ENCODE peak calls at places on chromosomes 1 and 21, in four cellular contexts. One of them, this sample, is unnamed.

GRCh38 chr21:46532080-46532479 is 72.8 kb downstream of the S100B start:
- DNase-seq in IMR-90: no peak
- DNase-seq in H9: no peak
- DNase-seq in H1: no peak
- DNase-seq in this sample: no peak

GRCh38 chr1:63958556-63958955 is 184.7 kb downstream of the ROR1 start:
- DNase-seq in H9: no peak
- DNase-seq in H1: no peak
- DNase-seq in IMR-90: no peak
- DNase-seq in this sample: no peak

GRCh38 chr1:85049735-85050166 is 1.5 kb upstream of the MCOLN3 start:
- DNase-seq in H9: peak
- DNase-seq in H1: no peak
- DNase-seq in IMR-90: no peak
- DNase-seq in this sample: peak

GRCh38 chr1:30848130-30848529 is 60.4 kb downstream of the SDC3 start:
- DNase-seq in H1: no peak
- DNase-seq in H9: no peak
- DNase-seq in IMR-90: no peak
- DNase-seq in this sample: no peak

GRCh38 chr1:225691861-225692516 is 39.1 kb upstream of the ENAH start:
- DNase-seq in H1: no peak
- DNase-seq in H9: no peak
- DNase-seq in IMR-90: peak
- DNase-seq in this sample: peak

GRCh38 chr1:11281518-11282331 is 8.7 kb downstream of the UBIAD1 start:
- DNase-seq in IMR-90: peak
- DNase-seq in H9: no peak
- DNase-seq in H1: no peak
- DNase-seq in this sample: no peak

GRCh38 chr21:35149698-35150097 is 100.6 kb upstream of the RUNX1 start:
- DNase-seq in H9: no peak
- DNase-seq in H1: no peak
- DNase-seq in IMR-90: peak
- DNase-seq in this sample: no peak

GRCh38 chr1:105483436-105483835 is 1573.0 kb upstream of the PRMT6 start:
- DNase-seq in IMR-90: no peak
- DNase-seq in H1: no peak
- DNase-seq in H9: no peak
- DNase-seq in this sample: no peak

GRCh38 chr1:217393901-217394300 is 237.0 kb downstream of the GPATCH2 start:
- DNase-seq in H1: no peak
- DNase-seq in IMR-90: no peak
- DNase-seq in H9: no peak
- DNase-seq in this sample: peak

GRCh38 chr21:43950481-43950880 is 61.6 kb upstream of the TRAPPC10 start:
- DNase-seq in H1: no peak
- DNase-seq in IMR-90: no peak
- DNase-seq in H9: no peak
- DNase-seq in this sample: no peak

GRCh38 chr1:1000357-1001056 is 610 bp upstream of the HES4 start:
- DNase-seq in H1: no peak
- DNase-seq in H9: peak
- DNase-seq in IMR-90: peak
- DNase-seq in this sample: peak

GRCh38 chr1:165840419-165840818 is 13.0 kb downstream of the UCK2 start:
- DNase-seq in H9: no peak
- DNase-seq in IMR-90: no peak
- DNase-seq in H1: no peak
- DNase-seq in this sample: no peak

GRCh38 chr1:78279051-78279450 is 211.7 kb upstream of the PTGFR start:
- DNase-seq in IMR-90: peak
- DNase-seq in H1: no peak
- DNase-seq in H9: no peak
- DNase-seq in this sample: no peak

GRCh38 chr1:114081145-114082046 is 72.3 kb downstream of the SYT6 start:
- DNase-seq in IMR-90: no peak
- DNase-seq in H9: no peak
- DNase-seq in H1: no peak
- DNase-seq in this sample: no peak

GRCh38 chr21:26883768-26884167 is 38.6 kb upstream of the ADAMTS1 start:
- DNase-seq in H9: no peak
- DNase-seq in H1: no peak
- DNase-seq in IMR-90: peak
- DNase-seq in this sample: no peak

GRCh38 chr1:54153548-54154439 is 994 bp upstream of the CDCP2 start:
- DNase-seq in IMR-90: peak
- DNase-seq in H1: no peak
- DNase-seq in H9: peak
- DNase-seq in this sample: peak

GRCh38 chr1:64405833-64406232 is 64.1 kb upstream of the CACHD1 start:
- DNase-seq in IMR-90: no peak
- DNase-seq in H9: no peak
- DNase-seq in H1: no peak
- DNase-seq in this sample: no peak

GRCh38 chr1:24236170-24237045 is 49.3 kb upstream of the IFNLR1 start:
- DNase-seq in H1: no peak
- DNase-seq in H9: peak
- DNase-seq in IMR-90: peak
- DNase-seq in this sample: peak

GRCh38 chr21:37862536-37862935 is 53.7 kb downstream of the KCNJ6 start:
- DNase-seq in IMR-90: peak
- DNase-seq in H1: no peak
- DNase-seq in H9: peak
- DNase-seq in this sample: peak

GRCh38 chr1:217734973-217735372 is 103.8 kb downstream of the SPATA17 start:
- DNase-seq in H9: no peak
- DNase-seq in IMR-90: no peak
- DNase-seq in H1: no peak
- DNase-seq in this sample: no peak

GRCh38 chr1:45953934-45954333 is 150.5 kb downstream of the MAST2 start:
- DNase-seq in IMR-90: peak
- DNase-seq in H1: no peak
- DNase-seq in H9: peak
- DNase-seq in this sample: peak

GRCh38 chr1:40939320-40940059 is 40.0 kb upstream of the CTPS1 start:
- DNase-seq in H9: no peak
- DNase-seq in IMR-90: peak
- DNase-seq in H1: no peak
- DNase-seq in this sample: no peak

DNA sequence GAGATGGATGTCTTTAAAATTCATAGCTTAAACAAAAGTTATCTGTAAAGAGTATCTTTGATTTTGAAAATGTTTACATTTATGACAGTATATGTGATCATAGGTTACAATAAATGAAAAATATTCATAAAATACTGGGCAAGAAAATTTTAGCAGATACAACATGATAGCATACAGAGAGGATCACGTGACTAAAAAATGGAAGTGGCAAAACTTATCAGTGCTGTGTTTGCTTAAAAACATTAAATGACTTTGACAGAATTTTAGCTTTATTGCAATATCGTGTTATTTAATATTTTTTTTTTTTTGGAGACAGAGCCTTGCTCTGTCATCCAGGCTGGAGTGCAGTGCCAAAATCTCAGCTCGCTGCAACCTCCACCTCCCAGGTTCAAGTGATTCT is 2294.1 kb downstream of the NCAM2 start:
- DNase-seq in H1: no peak
- DNase-seq in H9: no peak
- DNase-seq in IMR-90: no peak
- DNase-seq in this sample: no peak
- H4K5ac ChIP-seq in H1: no peak
- H4K5ac ChIP-seq in H9: no peak
- H4K5ac ChIP-seq in IMR-90: no peak
- H4K5ac ChIP-seq in this sample: no peak

DNA sequence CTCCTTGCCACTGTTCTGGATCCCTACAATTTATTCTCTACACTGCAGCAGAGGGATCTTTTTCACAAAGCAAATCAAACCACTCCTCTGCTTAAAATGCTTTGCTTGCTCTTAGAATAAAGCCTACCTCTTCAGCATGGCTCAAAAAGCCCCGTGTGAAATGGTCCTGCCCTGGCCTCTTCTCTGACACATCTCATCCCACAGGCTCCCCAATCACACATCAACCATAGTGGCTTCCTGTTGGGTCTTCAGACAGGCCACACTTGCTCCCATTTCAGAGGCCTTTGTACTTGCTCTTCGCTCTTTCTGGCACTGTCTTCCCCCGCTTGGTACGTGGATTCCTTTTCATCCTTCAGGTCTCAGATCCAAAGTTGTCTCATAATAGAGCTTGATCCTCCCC is 44.3 kb upstream of the PLXNA2 start:
- DNase-seq in H9: no peak
- DNase-seq in IMR-90: no peak
- DNase-seq in H1: no peak
- DNase-seq in this sample: no peak
- H4K5ac ChIP-seq in H9: no peak
- H4K5ac ChIP-seq in IMR-90: no peak
- H4K5ac ChIP-seq in H1: no peak
- H4K5ac ChIP-seq in this sample: no peak

GRCh38 chr1:9577423-9577822 is 11.3 kb upstream of the TMEM201 start:
- DNase-seq in IMR-90: no peak
- DNase-seq in H9: no peak
- DNase-seq in H1: no peak
- DNase-seq in this sample: no peak
- H4K5ac ChIP-seq in IMR-90: no peak
- H4K5ac ChIP-seq in H9: no peak
- H4K5ac ChIP-seq in H1: no peak
- H4K5ac ChIP-seq in this sample: no peak

DNA sequence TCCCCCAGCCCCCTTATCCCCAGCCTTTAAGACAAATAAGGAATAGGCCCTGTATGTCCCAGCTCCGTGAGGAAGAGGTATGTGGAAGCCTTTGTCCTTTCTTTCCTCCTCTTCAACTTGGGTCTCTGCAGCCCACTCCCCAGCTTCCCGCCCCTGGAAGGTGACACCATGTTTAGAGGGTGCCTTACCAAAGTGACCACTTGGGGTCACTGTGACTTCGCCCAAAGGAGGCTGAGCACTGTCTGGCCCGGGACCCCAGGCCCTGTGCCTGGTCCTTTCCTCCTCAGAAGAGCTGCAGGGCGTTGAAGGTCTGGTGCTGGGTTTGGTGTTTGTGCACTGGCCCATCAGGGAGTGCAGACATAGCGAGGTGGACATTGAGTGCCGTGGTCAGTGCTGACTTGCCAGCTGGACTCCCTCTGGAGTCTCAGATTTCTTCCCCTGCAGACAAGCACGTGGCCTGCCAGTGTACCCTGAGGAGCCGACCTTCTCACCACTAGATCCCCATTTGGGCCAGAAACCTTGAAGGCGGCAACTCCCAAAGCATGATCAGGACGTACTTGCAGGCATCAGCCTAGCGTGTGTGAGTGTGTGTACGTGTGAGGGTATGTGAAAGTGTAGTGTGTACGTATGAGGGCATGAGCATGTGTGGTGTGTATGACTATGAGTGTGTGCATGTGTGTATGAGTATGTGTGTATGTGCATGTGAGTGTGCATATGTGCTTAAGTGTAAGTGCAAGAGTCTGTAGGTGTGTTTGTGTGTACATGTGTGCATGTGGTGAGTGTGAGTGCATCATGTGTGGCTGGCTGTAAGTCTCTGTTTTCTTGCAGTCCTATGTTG is 181.4 kb upstream of the KIAA0040 start:
- DNase-seq in H1: peak
- DNase-seq in H9: peak
- DNase-seq in IMR-90: no peak
- DNase-seq in this sample: peak
- H4K5ac ChIP-seq in H1: no peak
- H4K5ac ChIP-seq in H9: no peak
- H4K5ac ChIP-seq in IMR-90: no peak
- H4K5ac ChIP-seq in this sample: no peak

DNA sequence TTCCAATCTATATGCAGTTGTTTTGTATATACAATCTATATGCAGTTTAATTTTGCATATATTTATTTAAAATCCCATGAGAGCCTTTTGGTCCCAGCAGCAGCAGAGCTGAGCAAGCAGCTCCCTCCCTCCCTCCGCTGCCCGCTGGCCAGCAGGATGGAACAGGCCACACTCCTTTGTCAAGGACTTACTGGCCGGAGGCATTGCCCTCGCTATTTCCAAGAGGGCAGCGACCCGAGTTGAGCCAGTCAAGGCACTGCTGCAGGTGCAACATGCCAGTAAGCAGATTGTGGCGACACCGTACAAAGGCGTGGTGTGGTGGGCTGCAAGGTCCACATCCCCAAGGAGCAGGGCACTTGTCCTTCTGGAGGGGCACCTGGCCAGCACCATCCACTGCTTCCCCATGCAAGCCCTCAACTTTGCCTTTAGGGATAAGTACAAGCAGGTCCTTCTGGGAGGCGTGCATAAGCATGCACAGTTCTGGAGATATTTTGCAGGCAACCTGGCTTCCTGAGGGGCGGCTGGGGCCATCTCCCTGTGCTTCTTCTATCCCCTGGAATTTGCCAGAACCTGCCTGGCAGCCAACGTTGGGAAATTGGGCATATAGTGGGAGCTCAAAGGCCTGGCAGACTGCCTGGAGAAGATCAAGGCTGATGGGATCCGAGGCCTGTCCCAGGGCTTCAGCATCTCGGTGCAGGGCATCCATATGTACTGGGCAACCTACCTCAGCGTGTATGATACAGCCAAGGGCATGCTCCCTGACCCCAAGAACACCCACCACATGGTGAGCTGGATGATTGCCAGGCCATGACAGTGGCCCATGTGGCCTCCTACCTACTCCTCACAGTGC is 92.2 kb downstream of the OSBPL9 start:
- DNase-seq in H9: no peak
- DNase-seq in IMR-90: no peak
- DNase-seq in H1: no peak
- DNase-seq in this sample: no peak
- H4K5ac ChIP-seq in H9: no peak
- H4K5ac ChIP-seq in IMR-90: no peak
- H4K5ac ChIP-seq in H1: no peak
- H4K5ac ChIP-seq in this sample: no peak

GRCh38 chr1:7225711-7226505 is 440.7 kb downstream of the CAMTA1 start:
- DNase-seq in H9: no peak
- DNase-seq in IMR-90: no peak
- DNase-seq in H1: no peak
- DNase-seq in this sample: no peak

GRCh38 chr1:7222616-7223015 is 437.4 kb downstream of the CAMTA1 start:
- DNase-seq in IMR-90: no peak
- DNase-seq in H1: no peak
- DNase-seq in H9: no peak
- DNase-seq in this sample: no peak

GRCh38 chr1:7224644-7225043 is 439.4 kb downstream of the CAMTA1 start:
- DNase-seq in H1: peak
- DNase-seq in IMR-90: no peak
- DNase-seq in H9: peak
- DNase-seq in this sample: peak

GRCh38 chr1:7223334-7224080 is 438.3 kb downstream of the CAMTA1 start:
- DNase-seq in IMR-90: peak
- DNase-seq in H9: no peak
- DNase-seq in H1: no peak
- DNase-seq in this sample: no peak

GRCh38 chr1:7224081-7224534 is 438.9 kb downstream of the CAMTA1 start:
- DNase-seq in H9: no peak
- DNase-seq in IMR-90: no peak
- DNase-seq in H1: no peak
- DNase-seq in this sample: no peak
- H4K5ac ChIP-seq in H9: no peak
- H4K5ac ChIP-seq in IMR-90: peak
- H4K5ac ChIP-seq in H1: no peak
- H4K5ac ChIP-seq in this sample: no peak

This sample was measured in mesendoderm.